ENCODE peak calls at places on chromosomes 11 and 22, in four cellular contexts. A is brain microvascular endothelial cell, K is SK-N-MC, E is RWPE2. F is an unnamed sample.

GRCh38 chr22:44585559-44586121 is 87.6 kb upstream of the RTL6 start:
- DNase-seq in K (no peak), E (peak), A (no peak), F (no peak)

GRCh38 chr11:32960553-32961164 is 55.0 kb upstream of the DEPDC7 start:
- DNase-seq in E (no peak), A (no peak), K (peak), F (peak)

GRCh38 chr11:132559371-132560036 is 972.8 kb downstream of the OPCML start:
- DNase-seq in A (no peak), E (no peak), K (no peak), F (no peak)

GRCh38 chr11:88535916-88536547 is 198.5 kb upstream of the CTSC start:
- DNase-seq in K (no peak), A (no peak), E (no peak), F (peak)

GRCh38 chr11:12249590-12250260 is 127.6 kb upstream of the PARVA start:
- DNase-seq in A (no peak), K (no peak), E (no peak), F (no peak)

GRCh38 chr11:126407101-126407521 is 51.6 kb downstream of the ST3GAL4 start:
- DNase-seq in E (no peak), K (no peak), A (no peak), F (no peak)

GRCh38 chr11:113286509-113287497 is 27.6 kb upstream of the TTC12 start:
- DNase-seq in E (no peak), K (no peak), A (no peak), F (peak)

GRCh38 chr11:59551651-59552521 is 40.5 kb downstream of the OR4D9 start:
- DNase-seq in E (no peak), K (no peak), A (peak), F (peak)

GRCh38 chr11:91730071-91730470 is 494.5 kb upstream of the FAT3 start:
- DNase-seq in E (no peak), K (no peak), A (no peak), F (no peak)

GRCh38 chr22:37526376-37526775 is 7.2 kb upstream of the CARD10 start:
- DNase-seq in K (no peak), A (peak), E (peak), F (no peak)

GRCh38 chr22:37747090-37747714 is 50.4 kb downstream of the TRIOBP start:
- DNase-seq in K (no peak), A (peak), E (no peak), F (peak)

GRCh38 chr11:68974421-68975194 is 6.2 kb downstream of the MRGPRD start:
- DNase-seq in K (no peak), A (peak), E (no peak), F (peak)

GRCh38 chr11:71301858-71302533 is 49.6 kb upstream of the SHANK2 start:
- DNase-seq in A (no peak), K (no peak), E (peak), F (no peak)

GRCh38 chr11:68047437-68048290 is 8.8 kb downstream of the TCIRG1 start:
- DNase-seq in K (no peak), E (no peak), A (no peak), F (no peak)

GRCh38 chr22:37032535-37033460 is 13.3 kb downstream of the MPST start:
- DNase-seq in K (no peak), E (peak), A (no peak), F (peak)

GRCh38 chr22:17418890-17419324 is 49.6 kb downstream of the CECR2 start:
- DNase-seq in A (no peak), K (no peak), E (no peak), F (no peak)

GRCh38 chr11:97890466-97890865 is 1130.3 kb upstream of the CNTN5 start:
- DNase-seq in A (no peak), K (no peak), E (no peak), F (no peak)

GRCh38 chr11:924406-925157 is 1.1 kb upstream of the AP2A2 start:
- DNase-seq in A (no peak), E (no peak), K (no peak), F (no peak)
- H3K27ac ChIP-seq in A (no peak), E (no peak), K (no peak), F (no peak)

GRCh38 chr11:34068098-34068497 is 16.6 kb downstream of the CAPRIN1 start:
- DNase-seq in K (no peak), E (no peak), A (peak), F (peak)

GRCh38 chr11:34074391-34074790 is 22.9 kb downstream of the CAPRIN1 start:
- DNase-seq in K (no peak), A (no peak), E (no peak), F (no peak)

GRCh38 chr11:34075178-34075820 is 23.8 kb downstream of the CAPRIN1 start:
- DNase-seq in K (no peak), E (no peak), A (peak), F (peak)

GRCh38 chr11:34072831-34073230 is 21.3 kb downstream of the CAPRIN1 start:
- DNase-seq in E (no peak), A (no peak), K (no peak), F (peak)

GRCh38 chr11:34072041-34072440 is 20.5 kb downstream of the CAPRIN1 start:
- DNase-seq in A (no peak), K (no peak), E (no peak), F (no peak)
- H3K27ac ChIP-seq in A (no peak), K (peak), E (no peak), F (no peak)

DNA sequence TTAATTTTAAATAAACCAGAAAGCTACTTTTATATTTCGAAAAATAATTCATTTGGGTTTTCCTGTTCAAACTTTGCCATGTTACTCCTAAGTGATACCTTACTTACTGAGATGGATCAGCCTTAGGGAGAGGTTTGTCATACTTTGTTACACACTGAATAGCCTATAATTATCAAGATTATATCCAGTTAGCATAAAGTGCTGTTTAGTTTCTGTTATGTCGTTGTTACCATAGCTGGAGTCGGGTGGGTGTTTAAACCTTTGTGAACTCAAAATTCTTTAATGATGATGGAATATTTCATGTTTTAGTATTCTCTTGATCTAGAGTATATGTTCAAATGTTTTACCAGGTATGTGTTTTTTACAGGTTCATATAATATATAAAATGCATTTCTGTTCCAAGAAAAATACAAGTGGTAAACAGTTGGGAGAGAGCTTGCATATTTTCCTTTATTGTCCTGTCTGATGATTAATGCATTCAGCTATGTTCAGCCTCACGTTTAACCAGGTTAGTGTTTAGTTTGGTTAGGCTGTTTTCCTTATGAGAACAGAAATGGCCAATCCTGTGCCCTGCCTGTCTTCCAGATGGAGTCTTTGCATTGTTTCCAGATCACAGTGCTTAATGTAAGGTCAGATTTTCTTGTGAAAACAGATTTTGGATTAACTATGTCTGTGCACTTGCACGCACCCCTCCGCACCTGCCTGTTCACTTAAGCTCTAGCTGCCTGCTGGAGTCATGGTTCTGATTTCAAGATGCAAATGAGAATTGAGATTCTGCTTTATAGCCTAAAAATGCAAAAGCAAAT is 105.6 kb downstream of the ATXN10 start:
- DNase-seq in E (no peak), K (no peak), A (no peak), F (no peak)
- H3K27ac ChIP-seq in E (peak), K (no peak), A (peak), F (peak)

DNA sequence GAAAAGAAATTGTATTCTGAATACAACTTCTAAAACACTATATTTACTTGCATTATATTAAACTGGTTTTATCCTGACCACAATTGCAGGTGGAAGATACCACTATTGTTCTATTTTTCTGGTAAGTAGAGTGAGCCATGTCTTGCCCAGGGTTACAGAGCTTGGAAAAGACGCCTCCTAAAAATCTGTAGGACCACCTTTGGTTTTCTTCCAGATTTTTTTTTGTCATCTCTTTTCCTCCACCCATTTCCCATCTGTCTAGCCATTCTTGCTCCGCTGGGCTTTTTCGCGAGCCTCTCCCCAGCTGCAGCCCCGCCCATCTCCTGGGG is 294 bp upstream of the MTMR3 start:
- DNase-seq in E (no peak), A (no peak), K (no peak), F (no peak)
- H3K27ac ChIP-seq in E (peak), A (no peak), K (no peak), F (no peak)

GRCh38 chr22:19260194-19260593 is 31.3 kb downstream of the CLTCL1 start:
- DNase-seq in K (no peak), E (no peak), A (no peak), F (no peak)
- H3K27ac ChIP-seq in K (no peak), E (no peak), A (no peak), F (peak)

GRCh38 chr22:40597541-40598453 is 38.7 kb downstream of the MRTFA start:
- DNase-seq in K (no peak), A (no peak), E (no peak), F (no peak)
- H3K27ac ChIP-seq in K (no peak), A (peak), E (peak), F (peak)

GRCh38 chr11:47860526-47860925 is 12.4 kb upstream of the NUP160 start:
- DNase-seq in K (no peak), A (no peak), E (no peak), F (no peak)
- H3K27ac ChIP-seq in K (no peak), A (no peak), E (no peak), F (no peak)

GRCh38 chr11:60950933-60951610 is 904 bp downstream of the SLC15A3 start:
- DNase-seq in E (no peak), K (no peak), A (no peak), F (peak)
- H3K27ac ChIP-seq in E (no peak), K (no peak), A (no peak), F (no peak)

GRCh38 chr22:21946262-21946925 is 6.3 kb downstream of the PPM1F start:
- DNase-seq in A (no peak), E (no peak), K (no peak), F (no peak)
- H3K27ac ChIP-seq in A (no peak), E (no peak), K (no peak), F (no peak)

DNA sequence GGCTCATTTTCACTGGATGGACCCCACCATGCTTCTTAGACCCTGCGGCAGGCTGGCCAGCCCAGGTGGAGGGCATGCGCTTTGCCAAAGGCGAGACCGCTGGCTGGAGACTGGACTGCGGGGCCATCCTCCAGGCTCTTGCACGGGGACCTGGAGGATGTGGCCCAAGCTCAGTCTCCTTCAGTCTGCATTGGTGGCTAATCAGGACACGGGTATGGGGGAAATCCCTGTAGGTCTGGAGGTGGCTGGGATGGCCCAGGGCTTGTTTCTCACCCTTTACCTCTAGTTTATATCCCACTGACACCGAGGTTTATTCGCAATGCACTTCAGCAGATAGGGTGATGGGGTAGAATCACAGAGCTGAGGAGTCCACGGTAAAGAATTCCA is 45.0 kb downstream of the BCR start:
- DNase-seq in E (peak), A (no peak), K (no peak), F (no peak)
- H3K27ac ChIP-seq in E (peak), A (peak), K (peak), F (no peak)

F was measured in mesenchymal stem cell.